ENCODE peak calls at places on chromosomes 11 and 22, in four cellular contexts. A is HepG2, D is H1, J is K562. G is an unnamed sample.
A peak's percentile ranks its signal among the peaks of the same experiment; 100 is the strongest.

GRCh38 chr11:12696911-12697581 is 22.8 kb downstream of the TEAD1 start:
- DNase-seq in A (no peak), D (no peak), J (no peak), G (no peak)

GRCh38 chr11:75858613-75859012 is 43.6 kb downstream of the UVRAG start:
- DNase-seq in A (no peak), D (no peak), J (no peak), G (no peak)

GRCh38 chr11:60803273-60803936 is 18.3 kb downstream of the MS4A10 start:
- DNase-seq in A (no peak), D (no peak), J (no peak), G (no peak)

GRCh38 chr22:49889071-49889470 is 29.2 kb downstream of the ALG12 start:
- DNase-seq in A (no peak), D (no peak), J (no peak), G (no peak)

GRCh38 chr11:45243931-45244330 is 42.2 kb downstream of the SYT13 start:
- DNase-seq in A (no peak), D (no peak), J (no peak), G (no peak)

GRCh38 chr11:8765294-8765693 is 82.7 kb downstream of the RPL27A start:
- DNase-seq in A (peak; percentile 49), D (no peak), J (no peak), G (peak; percentile 19)

GRCh38 chr11:111601979-111602864 is at the start of gene SIK2:
- DNase-seq in A (peak; percentile 89), D (peak; percentile 92), J (peak; percentile 96), G (peak; percentile 95)

GRCh38 chr22:24973867-24974266 is 21.4 kb downstream of the KIAA1671 start:
- DNase-seq in A (no peak), D (no peak), J (no peak), G (no peak)

GRCh38 chr11:121524233-121524631 is 71.5 kb upstream of the SORL1-AS1 start:
- DNase-seq in A (no peak), D (no peak), J (no peak), G (no peak)

GRCh38 chr11:99739464-99740089 is 718.8 kb downstream of the CNTN5 start:
- DNase-seq in A (peak; percentile 17), D (peak; percentile 7), J (peak; percentile 13), G (no peak)

GRCh38 chr22:19663286-19663815 is 51.0 kb upstream of the SEPTIN5 start:
- DNase-seq in A (no peak), D (no peak), J (no peak), G (peak; percentile 94)

GRCh38 chr22:35611891-35612576 is 5.1 kb downstream of the MB start:
- DNase-seq in A (no peak), D (no peak), J (no peak), G (no peak)

GRCh38 chr11:120021978-120022377 is 115.9 kb downstream of the TRIM29 start:
- DNase-seq in A (no peak), D (no peak), J (no peak), G (no peak)

GRCh38 chr11:9506489-9507343 is 45.9 kb downstream of the ZNF143 start:
- DNase-seq in A (peak; percentile 72), D (peak; percentile 79), J (peak; percentile 67), G (peak; percentile 84)

GRCh38 chr22:37749223-37749622 is 52.4 kb downstream of the TRIOBP start:
- DNase-seq in A (no peak), D (no peak), J (no peak), G (no peak)
- H4K20me1 ChIP-seq in A (no peaks in the 10 kb centered on the region), D (peaks cover 20% of the 10 kb centered on the region), J (no peaks in the 10 kb centered on the region), G (no peaks in the 10 kb centered on the region)

GRCh38 chr22:48181168-48181955 is 1418.9 kb downstream of the TBC1D22A start:
- DNase-seq in A (no peak), D (no peak), J (no peak), G (no peak)
- H3K4me3 ChIP-seq in A (no peak overlapping the region), D (no peak overlapping the region), J (no peak overlapping the region), G (no peak overlapping the region)

GRCh38 chr22:44131412-44131811 is 49.3 kb upstream of the PARVG start:
- DNase-seq in A (no peak), D (no peak), J (no peak), G (no peak)

GRCh38 chr22:44128961-44129613 is 51.6 kb upstream of the PARVG start:
- DNase-seq in A (no peak), D (no peak), J (no peak), G (no peak)

GRCh38 chr22:44130076-44130711 is 50.5 kb upstream of the PARVG start:
- DNase-seq in A (no peak), D (no peak), J (no peak), G (no peak)

GRCh38 chr22:44127353-44127752 is 53.4 kb upstream of the PARVG start:
- DNase-seq in A (no peak), D (no peak), J (no peak), G (peak; percentile 48)

GRCh38 chr22:44129614-44129976 is 51.1 kb upstream of the PARVG start:
- DNase-seq in A (no peak), D (no peak), J (peak; percentile 18), G (peak; percentile 29)
- TF ChIP-seq JUN in A (no peak), D (no peak), J (no peak), G (no peak)

DNA sequence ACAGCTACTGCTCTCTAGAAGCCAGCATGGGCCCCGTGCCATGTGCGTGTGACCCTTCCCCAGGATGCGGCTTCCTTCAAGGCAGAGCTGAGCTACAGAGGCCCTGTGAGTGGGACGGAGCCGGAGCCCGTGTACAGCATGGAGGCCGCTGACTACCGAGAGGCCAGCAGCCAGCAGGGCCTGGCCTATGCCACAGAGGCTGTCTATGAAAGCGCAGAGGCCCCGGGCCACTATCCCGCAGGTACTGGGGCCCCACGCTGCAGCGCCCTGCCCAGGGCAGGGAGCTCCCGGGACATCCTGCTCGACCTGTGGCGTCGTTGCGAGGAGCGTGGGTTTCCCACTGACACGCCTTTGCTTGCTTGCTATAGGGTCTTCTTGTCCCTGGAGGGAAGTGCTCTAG is 34.7 kb downstream of the CTTN start:
- DNase-seq in A (no peak), D (no peak), J (no peak), G (no peak)
- H4K20me1 ChIP-seq in A (peaks cover 4% of the 10 kb centered on the region), D (peaks cover 32% of the 10 kb centered on the region), J (no peaks in the 10 kb centered on the region), G (no peaks in the 10 kb centered on the region)

GRCh38 chr11:118151421-118151820 is 1.2 kb downstream of the SCN4B start:
- DNase-seq in A (no peak), D (no peak), J (no peak), G (no peak)
- H3K4me3 ChIP-seq in A (no peak overlapping the region), D (no peak overlapping the region), J (no peak overlapping the region), G (no peak overlapping the region)

GRCh38 chr11:2752923-2753322 is 53.1 kb upstream of the KCNQ1OT1 start:
- DNase-seq in A (no peak), D (no peak), J (no peak), G (no peak)
- TF ChIP-seq JUN in A (no peak), D (no peak), J (no peak), G (no peak)